ENCODE peak calls at places on chromosomes 12 and 14, in nine cellular contexts. I is upper lobe of left lung, F is GM23338, N is fibroblast of villous mesenchyme, C is K562, M is lower lobe of right lung, R is heart right ventricle, S is astrocyte of the cerebellum, B is RWPE2. X is an unnamed sample.

GRCh38 chr12:28191690-28192089 is 1.4 kb downstream of the CCDC91 start:
- DNase-seq in M (no peak), S (no peak), B (no peak), C (peak), F (peak), I (no peak), R (no peak), N (no peak), X (no peak)

GRCh38 chr14:67515386-67516079 is 17.6 kb upstream of the PLEKHH1 start:
- DNase-seq in F (peak), M (peak), N (no peak), S (no peak), C (peak), R (no peak), B (no peak), I (no peak), X (no peak)

GRCh38 chr14:94821705-94822104 is 51.8 kb upstream of the GSC start:
- DNase-seq in F (no peak), S (no peak), B (no peak), C (no peak), R (no peak), M (no peak), I (no peak), N (no peak), X (no peak)

GRCh38 chr14:104001003-104001402 is 58.7 kb upstream of the RD3L start:
- DNase-seq in F (peak), R (no peak), S (no peak), C (peak), N (no peak), B (no peak), I (no peak), M (no peak), X (no peak)

GRCh38 chr12:8692573-8692972 is 5.2 kb upstream of the RIMKLB start:
- DNase-seq in F (peak), C (no peak), R (peak), N (peak), M (no peak), B (no peak), S (no peak), I (no peak), X (no peak)

GRCh38 chr12:104006929-104007328 is 41.3 kb downstream of the TDG start:
- DNase-seq in M (no peak), F (no peak), R (no peak), B (no peak), I (no peak), C (no peak), S (peak), N (peak), X (no peak)

GRCh38 chr12:110590806-110591326 is 7.7 kb upstream of the PPTC7 start:
- DNase-seq in I (no peak), S (no peak), F (no peak), M (no peak), N (peak), C (no peak), B (no peak), R (no peak), X (peak)

GRCh38 chr12:115375188-115375991 is 691.4 kb upstream of the TBX3 start:
- DNase-seq in R (no peak), I (no peak), C (no peak), B (no peak), M (no peak), F (no peak), N (peak), S (peak), X (no peak)

GRCh38 chr12:121803861-121804416 is at the start of gene SETD1B:
- DNase-seq in C (peak), R (peak), F (peak), I (peak), M (peak), S (no peak), B (peak), N (peak), X (no peak)

GRCh38 chr12:9694220-9694619 is 24.7 kb downstream of the CLEC2D start:
- DNase-seq in M (no peak), N (no peak), F (no peak), I (no peak), R (no peak), C (no peak), B (no peak), S (no peak), X (no peak)

GRCh38 chr12:91620422-91620821 is 437.8 kb upstream of the DCN start:
- DNase-seq in N (no peak), C (no peak), S (no peak), F (no peak), R (no peak), I (no peak), B (no peak), M (no peak), X (no peak)

GRCh38 chr12:54158581-54158980 is 30.2 kb downstream of the SMUG1 start:
- DNase-seq in S (no peak), C (no peak), B (no peak), F (no peak), R (no peak), N (no peak), M (no peak), I (no peak), X (no peak)

GRCh38 chr14:94536836-94537235 is 24.4 kb upstream of the SERPINA4 start:
- DNase-seq in I (no peak), M (no peak), F (peak), C (no peak), R (no peak), B (no peak), S (no peak), N (no peak), X (no peak)

GRCh38 chr12:131990066-131990979 is 40.6 kb downstream of the EP400 start:
- DNase-seq in B (no peak), C (no peak), I (no peak), N (no peak), S (peak), R (no peak), M (no peak), F (peak), X (no peak)

GRCh38 chr12:51246254-51246853 is 7.7 kb downstream of the DAZAP2 start:
- DNase-seq in R (peak), I (no peak), F (no peak), C (peak), B (no peak), M (no peak), N (peak), S (no peak), X (no peak)
- TF ChIP-seq CTCF in R (no peak), I (no peak), F (peak), C (peak), B (no peak), M (no peak), N (peak), S (peak), X (no peak)

DNA sequence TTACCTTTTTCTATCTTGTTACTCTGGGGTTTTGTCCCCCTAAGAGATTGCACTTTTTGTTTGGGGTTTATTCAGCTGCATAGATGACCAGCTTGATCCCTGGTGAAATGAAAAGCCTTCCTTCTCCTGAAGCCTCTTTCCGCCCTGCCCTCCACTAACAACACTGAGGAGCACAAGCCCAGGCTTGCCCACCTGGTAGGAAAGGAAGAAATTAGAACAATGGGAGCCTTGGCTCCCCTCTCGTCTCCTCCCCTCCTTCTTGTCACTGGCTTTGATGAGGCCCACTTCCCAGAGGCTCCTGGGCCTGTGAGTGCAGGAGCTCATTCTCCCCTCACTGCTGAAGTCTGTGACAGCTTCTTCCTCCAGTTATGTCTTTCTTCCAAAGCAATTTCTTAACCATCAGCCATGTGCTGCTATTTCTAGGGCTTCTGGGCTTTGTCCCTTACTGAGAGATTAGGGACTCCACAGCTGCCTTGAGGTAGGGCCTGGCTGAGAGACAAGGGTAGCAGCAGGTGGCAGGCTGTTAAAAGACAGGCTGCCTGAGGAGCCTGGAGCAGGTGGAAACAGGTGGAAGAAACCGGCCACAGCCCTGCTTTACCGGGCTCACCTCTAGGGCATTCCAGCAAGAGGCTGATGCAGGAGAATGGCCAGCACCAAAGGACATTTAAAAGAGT is 53.7 kb upstream of the SRSF5 start:
- DNase-seq in F (peak), N (no peak), M (no peak), C (no peak), I (no peak), R (no peak), S (no peak), B (peak), X (no peak)
- TF ChIP-seq CTCF in F (peak), N (no peak), M (no peak), C (no peak), I (no peak), R (no peak), S (no peak), B (no peak), X (no peak)

DNA sequence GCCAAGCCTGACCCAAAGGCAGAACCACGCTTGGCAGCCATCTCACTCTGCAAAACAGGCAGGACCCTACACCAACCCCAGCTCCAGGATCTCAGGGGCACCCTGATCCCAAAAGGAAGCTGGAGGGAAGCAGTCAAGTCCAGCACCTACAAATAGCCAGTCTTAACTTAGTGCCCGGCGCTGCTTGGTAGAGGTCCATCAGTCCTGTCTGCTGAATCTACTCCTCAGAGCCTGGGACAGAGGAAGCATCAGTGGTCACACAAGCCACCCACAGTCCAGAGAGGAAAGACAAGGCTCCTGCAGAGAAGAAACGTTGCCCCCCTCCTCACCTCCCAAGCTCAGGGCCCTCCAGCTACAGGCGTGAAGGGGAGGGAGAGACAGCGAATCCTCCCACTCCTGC is 1.4 kb downstream of the PXN start:
- DNase-seq in N (no peak), F (no peak), I (no peak), R (no peak), M (no peak), S (no peak), B (no peak), C (no peak), X (no peak)
- TF ChIP-seq CTCF in N (no peak), F (no peak), I (no peak), R (no peak), M (no peak), S (no peak), B (no peak), C (no peak), X (no peak)

GRCh38 chr12:75439048-75439447 is 41.5 kb upstream of the GLIPR1 start:
- DNase-seq in F (no peak), R (no peak), I (no peak), S (no peak), B (no peak), C (no peak), M (no peak), N (no peak), X (no peak)

GRCh38 chr12:75439930-75440329 is 40.6 kb upstream of the GLIPR1 start:
- DNase-seq in N (no peak), C (no peak), F (no peak), R (no peak), B (no peak), M (no peak), S (no peak), I (no peak), X (no peak)

GRCh38 chr12:75438052-75438754 is 42.4 kb upstream of the GLIPR1 start:
- DNase-seq in F (no peak), B (no peak), I (no peak), S (no peak), M (no peak), C (no peak), N (no peak), R (no peak), X (no peak)

DNA sequence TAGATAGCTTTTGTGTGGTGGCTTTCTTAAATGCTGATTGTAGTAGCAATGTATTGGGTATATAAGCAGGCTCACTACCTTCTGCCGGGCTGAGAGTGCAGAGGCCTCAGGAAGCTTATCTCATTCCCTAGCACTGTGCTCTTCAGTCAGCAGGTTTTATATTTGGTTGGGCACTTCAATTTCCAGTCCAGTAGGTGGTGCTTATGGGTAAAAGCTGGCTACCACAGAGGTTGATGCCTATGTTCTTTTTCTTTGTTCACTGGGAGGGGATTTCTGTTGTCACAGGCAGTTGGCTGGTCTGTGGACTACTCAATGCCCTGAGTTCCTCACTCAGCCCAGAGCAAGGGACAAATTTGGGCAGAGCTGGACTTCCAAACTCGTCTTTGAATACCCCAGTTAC is 43.0 kb upstream of the GLIPR1 start:
- DNase-seq in M (no peak), R (no peak), B (no peak), C (no peak), N (peak), I (no peak), S (peak), F (no peak), X (no peak)
- TF ChIP-seq CTCF in M (no peak), R (no peak), B (no peak), C (no peak), N (peak), I (no peak), S (peak), F (no peak), X (peak)

DNA sequence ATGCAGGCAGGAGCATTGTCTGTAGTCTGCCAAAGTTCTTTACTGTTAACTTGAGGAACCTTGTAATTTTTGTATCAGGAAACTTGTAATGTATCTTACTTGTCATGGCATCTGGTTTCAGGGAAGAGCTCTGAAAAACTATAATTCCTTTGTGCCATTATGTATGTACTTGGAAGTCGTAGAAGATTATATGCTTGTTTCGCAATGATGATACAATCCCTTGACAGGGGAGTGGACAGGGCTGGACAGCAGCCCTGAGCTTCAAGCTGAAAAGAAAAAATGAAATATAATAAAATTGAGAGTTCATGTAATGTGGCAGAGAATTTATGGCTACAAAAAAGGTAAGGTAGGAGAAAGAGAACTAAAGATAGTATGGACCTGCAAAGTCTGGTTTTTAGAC is 7.4 kb upstream of the DLGAP5 start:
- DNase-seq in C (no peak), R (no peak), N (peak), I (no peak), F (no peak), S (no peak), B (no peak), M (no peak), X (no peak)
- TF ChIP-seq CTCF in C (no peak), R (no peak), N (no peak), I (no peak), F (no peak), S (no peak), B (no peak), M (no peak), X (no peak)

DNA sequence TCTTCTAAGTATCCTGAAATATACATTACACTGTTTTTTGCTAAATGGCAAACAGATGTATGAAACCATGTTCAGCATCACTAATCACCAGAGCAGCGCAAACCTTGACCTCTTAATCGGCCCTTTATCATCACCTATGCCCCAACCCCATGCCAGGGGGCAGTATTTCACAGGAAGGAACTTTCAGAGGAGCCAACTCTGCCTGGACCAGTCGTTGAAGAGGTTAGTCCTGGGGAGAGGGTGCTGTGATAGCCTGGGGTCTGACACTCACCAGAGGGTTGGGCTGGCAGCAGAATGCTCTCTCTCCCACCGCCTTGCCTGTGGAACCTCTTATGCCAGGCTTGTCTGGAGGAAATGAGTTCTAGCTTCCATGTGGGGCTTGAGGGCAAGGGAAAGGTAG is 411.7 kb downstream of the TMEM117 start:
- DNase-seq in M (no peak), R (no peak), I (no peak), C (no peak), B (no peak), S (no peak), F (peak), N (no peak), X (no peak)
- TF ChIP-seq CTCF in M (no peak), R (no peak), I (no peak), C (no peak), B (no peak), S (no peak), F (peak), N (no peak), X (no peak)

GRCh38 chr12:400828-401227 is 616 bp upstream of the CCDC77 start:
- DNase-seq in I (no peak), R (no peak), B (no peak), N (no peak), F (no peak), S (no peak), C (no peak), M (no peak), X (no peak)

GRCh38 chr12:402127-402456 is 648 bp downstream of the CCDC77 start:
- DNase-seq in R (no peak), B (no peak), S (no peak), I (no peak), C (no peak), N (peak), F (peak), M (no peak), X (no peak)

DNA sequence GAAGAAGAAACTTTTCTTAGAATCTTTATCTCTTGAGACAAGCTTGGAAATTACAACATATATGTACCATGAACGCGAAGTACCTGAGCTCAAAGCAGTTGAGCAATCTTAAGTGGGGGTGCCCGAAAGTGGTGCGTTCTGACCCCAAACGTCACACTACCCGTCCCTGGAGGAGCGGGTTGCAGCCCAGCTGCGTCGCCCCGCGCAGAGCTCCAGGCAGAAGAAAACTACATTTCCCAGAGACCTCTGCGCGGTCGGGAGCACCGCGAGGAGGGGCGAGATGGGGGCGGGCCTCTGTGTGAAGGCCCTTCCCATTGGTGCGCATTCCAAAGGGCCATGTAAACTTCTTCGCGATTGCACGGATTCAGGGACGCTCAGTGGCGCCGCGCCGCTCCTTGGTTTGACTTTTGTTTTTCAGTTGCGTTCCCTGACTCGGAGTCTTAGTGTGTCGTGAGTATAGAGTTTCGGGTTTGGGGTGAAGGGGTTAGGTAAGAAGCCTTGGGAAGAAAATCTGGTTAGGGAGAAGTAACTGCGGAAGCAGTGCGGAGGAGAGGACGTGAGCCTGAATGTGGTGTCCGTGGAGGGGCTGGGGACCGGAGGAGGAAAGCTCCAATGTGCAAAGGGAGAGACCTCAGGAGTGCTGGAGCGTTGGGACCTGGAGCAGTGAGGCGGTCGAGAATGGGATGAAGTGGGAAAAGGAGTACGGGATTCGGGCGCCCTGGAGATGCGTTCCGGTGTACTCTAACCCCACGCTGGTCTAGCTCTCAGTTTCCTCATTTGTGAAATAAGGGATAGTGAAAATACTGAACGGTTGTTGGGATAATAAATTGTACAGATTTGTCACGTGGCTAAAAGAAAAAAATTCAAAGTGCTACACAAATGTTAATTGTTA is at the start of gene CCDC77:
- DNase-seq in R (peak), I (peak), B (peak), N (peak), F (peak), C (peak), M (peak), S (peak), X (peak)
- TF ChIP-seq CTCF in R (no peak), I (no peak), B (peak), N (peak), F (no peak), C (peak), M (peak), S (peak), X (peak)

GRCh38 chr12:68870011-68870410 is 62.0 kb downstream of the MDM2 start:
- DNase-seq in S (no peak), F (no peak), M (no peak), C (no peak), I (no peak), N (no peak), R (no peak), B (no peak), X (no peak)

GRCh38 chr12:68870443-68870842 is 62.5 kb downstream of the MDM2 start:
- DNase-seq in B (no peak), M (no peak), N (no peak), R (no peak), C (no peak), S (no peak), I (no peak), F (no peak), X (no peak)

GRCh38 chr12:68873316-68873715 is 59.7 kb downstream of the CPM start:
- DNase-seq in B (no peak), N (no peak), F (no peak), M (no peak), R (no peak), S (no peak), C (no peak), I (no peak), X (no peak)

GRCh38 chr12:68871396-68871795 is 61.6 kb downstream of the CPM start:
- DNase-seq in S (no peak), M (no peak), F (no peak), N (no peak), B (no peak), I (no peak), R (no peak), C (no peak), X (no peak)

GRCh38 chr12:68871899-68872298 is 61.1 kb downstream of the CPM start:
- DNase-seq in B (no peak), M (no peak), N (peak), S (peak), C (no peak), I (no peak), R (no peak), F (peak), X (no peak)
- TF ChIP-seq CTCF in B (peak), M (peak), N (peak), S (peak), C (peak), I (no peak), R (no peak), F (peak), X (peak)